ENCODE peak calls at places on chromosomes 3 and 15, in six cellular contexts. F, O, J, Z, G and P are unnamed samples.

GRCh38 chr15:49855917-49856637 is 235.2 kb downstream of the DTWD1 start:
- DNase-seq in F (no peak), O (no peak), J (no peak), Z (no peak), G (no peak), P (peak)

GRCh38 chr15:68957686-68958085 is 27.4 kb downstream of the SPESP1 start:
- DNase-seq in F (no peak), O (no peak), J (no peak), Z (no peak), G (no peak), P (no peak)

GRCh38 chr3:75180945-75181298 is 483.2 kb upstream of the FRG2C start:
- DNase-seq in F (no peak), O (no peak), J (no peak), Z (no peak), G (no peak), P (no peak)

GRCh38 chr3:28791713-28792255 is 443.2 kb upstream of the AZI2 start:
- DNase-seq in F (no peak), O (no peak), J (no peak), Z (no peak), G (no peak), P (no peak)

GRCh38 chr3:65833761-65834505 is 204.8 kb downstream of the MAGI1 start:
- DNase-seq in F (no peak), O (no peak), J (no peak), Z (no peak), G (no peak), P (no peak)

GRCh38 chr3:67662733-67663132 is 8.3 kb upstream of the SUCLG2 start:
- DNase-seq in F (no peak), O (no peak), J (no peak), Z (no peak), G (no peak), P (no peak)

GRCh38 chr3:126026277-126026751 is 57.3 kb downstream of the ROPN1B start:
- DNase-seq in F (no peak), O (no peak), J (no peak), Z (no peak), G (no peak), P (no peak)

GRCh38 chr15:80309769-80310384 is 57.9 kb upstream of the CTXND1 start:
- DNase-seq in F (no peak), O (peak), J (no peak), Z (peak), G (peak), P (no peak)

GRCh38 chr15:69988541-69989225 is 109.0 kb downstream of the TLE3 start:
- DNase-seq in F (no peak), O (no peak), J (no peak), Z (no peak), G (no peak), P (no peak)

GRCh38 chr3:158152186-158152585 is 42.3 kb downstream of the RSRC1 start:
- DNase-seq in F (no peak), O (no peak), J (no peak), Z (no peak), G (no peak), P (no peak)

GRCh38 chr3:10585945-10586344 is 80.6 kb upstream of the ATP2B2 start:
- DNase-seq in F (no peak), O (no peak), J (no peak), Z (no peak), G (no peak), P (no peak)

GRCh38 chr3:50204052-50204803 is 843 bp upstream of the SLC38A3 start:
- DNase-seq in F (no peak), O (no peak), J (no peak), Z (no peak), G (no peak), P (no peak)

GRCh38 chr3:59386165-59386564 is 336.3 kb upstream of the CFAP20DC start:
- DNase-seq in F (no peak), O (no peak), J (peak), Z (no peak), G (no peak), P (peak)

GRCh38 chr15:63063877-63064409 is 21.4 kb downstream of the TPM1 start:
- DNase-seq in F (no peak), O (no peak), J (no peak), Z (no peak), G (no peak), P (no peak)

GRCh38 chr15:52789008-52789600 is 1.0 kb downstream of the ONECUT1 start:
- DNase-seq in F (no peak), O (no peak), J (no peak), Z (no peak), G (no peak), P (no peak)

GRCh38 chr3:156388469-156389150 is 166.3 kb downstream of the SSR3 start:
- DNase-seq in F (no peak), O (no peak), J (no peak), Z (no peak), G (no peak), P (no peak)

GRCh38 chr3:32544894-32545293 is 25.8 kb downstream of the DYNC1LI1 start:
- DNase-seq in F (no peak), O (no peak), J (no peak), Z (no peak), G (no peak), P (no peak)

GRCh38 chr3:159814161-159814560 is 174.5 kb upstream of the IL12A start:
- DNase-seq in F (peak), O (no peak), J (no peak), Z (no peak), G (no peak), P (no peak)

GRCh38 chr15:89888214-89888804 is 5.5 kb downstream of the AP3S2 start:
- DNase-seq in F (no peak), O (peak), J (no peak), Z (peak), G (no peak), P (no peak)

GRCh38 chr3:179322481-179323196 is at the start of gene ZNF639:
- DNase-seq in F (peak), O (peak), J (no peak), Z (peak), G (peak), P (peak)
- TF ChIP-seq POLR2AphosphoS5 in F (no peak), O (peak), J (no peak), Z (peak), G (peak), P (no peak)

GRCh38 chr3:46368569-46368968 is 2.2 kb upstream of the CCR5 start:
- DNase-seq in F (peak), O (no peak), J (peak), Z (peak), G (peak), P (peak)
- TF ChIP-seq CTCF in F (peak), O (peak), J (peak), Z (peak), G (no peak), P (peak)

GRCh38 chr15:22810735-22811338 is 24.4 kb downstream of the NIPA1 start:
- DNase-seq in F (no peak), O (no peak), J (no peak), Z (no peak), G (no peak), P (no peak)
- TF ChIP-seq GABPA in F (no peak), O (no peak), J (no peak), Z (no peak), G (no peak), P (no peak)

DNA sequence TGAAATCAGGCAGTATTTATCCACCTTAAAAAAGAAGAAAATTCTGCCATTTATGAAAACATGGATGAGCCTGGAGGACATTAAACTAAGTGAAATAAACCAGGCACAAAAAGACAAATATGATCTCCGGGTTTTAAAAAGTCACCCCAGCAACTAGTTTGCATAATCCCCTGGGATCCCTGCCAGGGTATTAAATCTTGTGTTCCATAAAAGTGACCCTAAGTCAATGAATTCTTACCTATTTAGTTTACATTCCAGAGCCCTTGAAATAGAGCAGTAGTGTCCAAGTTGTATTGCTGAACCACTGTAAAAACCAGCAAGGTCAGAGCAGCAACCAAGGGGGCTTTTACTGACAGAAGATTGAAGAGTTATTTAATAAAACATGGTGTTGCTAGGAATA is 716.8 kb upstream of the BCHE start:
- DNase-seq in F (no peak), O (no peak), J (no peak), Z (no peak), G (no peak), P (no peak)
- TF ChIP-seq POLR2AphosphoS5 in F (no peak), O (no peak), J (no peak), Z (no peak), G (no peak), P (no peak)

GRCh38 chr3:186427627-186428026 is 65.6 kb upstream of the DGKG start:
- DNase-seq in F (no peak), O (no peak), J (no peak), Z (peak), G (peak), P (no peak)

GRCh38 chr3:186421946-186422345 is 59.9 kb upstream of the DGKG start:
- DNase-seq in F (no peak), O (no peak), J (no peak), Z (no peak), G (no peak), P (no peak)

GRCh38 chr3:186425788-186426730 is 64.0 kb upstream of the DGKG start:
- DNase-seq in F (no peak), O (no peak), J (no peak), Z (no peak), G (no peak), P (peak)
- TF ChIP-seq CTCF in F (peak), O (no peak), J (no peak), Z (no peak), G (no peak), P (peak)

DNA sequence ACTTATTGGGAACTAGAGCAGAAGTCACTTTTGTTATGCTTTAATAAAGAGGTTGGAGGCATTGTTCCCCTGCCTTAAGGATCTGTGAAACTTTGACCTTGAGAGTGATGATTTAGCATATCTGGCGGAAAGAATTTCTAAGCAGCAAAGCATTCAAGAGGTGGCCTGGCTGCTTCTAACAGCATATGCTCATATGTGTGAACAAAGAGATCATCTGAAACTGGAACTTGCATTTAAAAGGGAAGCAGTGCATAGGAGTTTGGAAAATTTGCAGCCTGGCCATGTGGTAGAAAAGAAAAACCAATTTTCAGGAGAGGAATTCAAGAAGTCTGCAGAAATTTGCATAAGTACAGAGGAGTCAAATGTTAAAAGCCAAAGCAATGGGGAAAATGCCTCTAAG is 56.4 kb upstream of the GOLIM4 start:
- DNase-seq in F (no peak), O (no peak), J (no peak), Z (no peak), G (no peak), P (no peak)
- TF ChIP-seq GABPA in F (no peak), O (no peak), J (no peak), Z (no peak), G (no peak), P (no peak)

DNA sequence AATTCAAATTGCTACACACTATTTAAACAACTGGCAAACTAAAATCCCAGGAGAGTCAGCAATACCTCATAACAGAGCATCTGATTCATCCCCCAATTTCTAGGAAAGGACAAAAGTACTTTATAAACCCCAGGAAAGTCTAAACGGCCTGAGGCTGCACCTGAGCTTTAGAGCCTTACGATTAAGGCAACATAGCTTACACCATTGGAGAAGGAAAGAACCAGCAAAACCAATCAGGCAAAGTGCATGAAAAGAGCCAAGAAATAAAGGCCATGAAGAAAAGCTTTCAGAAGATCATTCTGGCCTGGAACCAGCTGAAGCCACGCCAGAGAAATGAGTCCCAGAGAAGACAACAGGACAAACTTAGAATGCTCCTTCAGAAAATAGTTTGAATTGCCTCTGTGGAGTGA is 48.1 kb downstream of the PTPN9 start:
- DNase-seq in F (no peak), O (no peak), J (no peak), Z (no peak), G (no peak), P (no peak)
- TF ChIP-seq POLR2AphosphoS5 in F (no peak), O (no peak), J (no peak), Z (no peak), G (no peak), P (no peak)

GRCh38 chr3:105518201-105518600 is 151.5 kb downstream of the ALCAM start:
- DNase-seq in F (no peak), O (no peak), J (no peak), Z (no peak), G (no peak), P (no peak)
- TF ChIP-seq CTCF in F (no peak), O (no peak), J (no peak), Z (no peak), G (no peak), P (no peak)